ENCODE peak calls at places on chromosomes 2 and 18, in four cellular contexts. One of them, this sample, is unnamed.

GRCh38 chr2:64157792-64158191 is 13.6 kb upstream of the PELI1 start:
- DNase-seq in heart left ventricle: no peak
- DNase-seq in mesendoderm: no peak
- DNase-seq in ovary: no peak
- DNase-seq in this sample: no peak

GRCh38 chr2:20667531-20668401 is 822 bp downstream of the GDF7 start:
- DNase-seq in heart left ventricle: no peak
- DNase-seq in mesendoderm: peak; percentile 44
- DNase-seq in ovary: no peak
- DNase-seq in this sample: no peak

GRCh38 chr2:150872919-150873772 is 385.7 kb upstream of the RND3 start:
- DNase-seq in heart left ventricle: no peak
- DNase-seq in mesendoderm: peak; percentile 33
- DNase-seq in ovary: no peak
- DNase-seq in this sample: no peak

GRCh38 chr2:55391155-55391554 is 28.5 kb downstream of the CCDC88A start:
- DNase-seq in heart left ventricle: no peak
- DNase-seq in mesendoderm: peak; percentile 4
- DNase-seq in ovary: no peak
- DNase-seq in this sample: no peak

GRCh38 chr2:170277943-170278342 is 100.0 kb downstream of the MYO3B start:
- DNase-seq in heart left ventricle: no peak
- DNase-seq in mesendoderm: no peak
- DNase-seq in ovary: no peak
- DNase-seq in this sample: no peak

GRCh38 chr18:58276640-58277456 is 232.8 kb downstream of the NEDD4L start:
- DNase-seq in heart left ventricle: no peak
- DNase-seq in mesendoderm: no peak
- DNase-seq in ovary: no peak
- DNase-seq in this sample: no peak

GRCh38 chr2:241443486-241444223 is 64.7 kb downstream of the STK25 start:
- DNase-seq in heart left ventricle: peak; percentile 38
- DNase-seq in mesendoderm: no peak
- DNase-seq in ovary: no peak
- DNase-seq in this sample: peak; percentile 27

GRCh38 chr2:231457101-231457500 is 7.2 kb downstream of the NCL start:
- DNase-seq in heart left ventricle: no peak
- DNase-seq in mesendoderm: no peak
- DNase-seq in ovary: no peak
- DNase-seq in this sample: no peak

GRCh38 chr2:120564213-120565094 is 171.2 kb upstream of the GLI2 start:
- DNase-seq in heart left ventricle: no peak
- DNase-seq in mesendoderm: peak; percentile 19
- DNase-seq in ovary: no peak
- DNase-seq in this sample: no peak

GRCh38 chr2:1823187-1824169 is 79.2 kb upstream of the PXDN start:
- DNase-seq in heart left ventricle: no peak
- DNase-seq in mesendoderm: peak; percentile 90
- DNase-seq in ovary: no peak
- DNase-seq in this sample: no peak

GRCh38 chr2:178819147-178819875 is 12.1 kb upstream of the TTN start:
- DNase-seq in heart left ventricle: no peak
- DNase-seq in mesendoderm: no peak
- DNase-seq in ovary: no peak
- DNase-seq in this sample: no peak

GRCh38 chr2:226286916-226287315 is 512.7 kb downstream of the IRS1 start:
- DNase-seq in heart left ventricle: no peak
- DNase-seq in mesendoderm: no peak
- DNase-seq in ovary: no peak
- DNase-seq in this sample: no peak

GRCh38 chr18:79791141-79791972 is 6.4 kb upstream of the KCNG2 start:
- DNase-seq in heart left ventricle: peak; percentile 40
- DNase-seq in mesendoderm: no peak
- DNase-seq in ovary: no peak
- DNase-seq in this sample: peak; percentile 39

GRCh38 chr18:24528857-24529256 is 68.4 kb downstream of the HRH4 start:
- DNase-seq in heart left ventricle: no peak
- DNase-seq in mesendoderm: no peak
- DNase-seq in ovary: no peak
- DNase-seq in this sample: no peak

GRCh38 chr18:48929951-48930713 is 20.6 kb downstream of the SMAD7 start:
- DNase-seq in heart left ventricle: no peak
- DNase-seq in mesendoderm: peak; percentile 49
- DNase-seq in ovary: peak; percentile 75
- DNase-seq in this sample: no peak

GRCh38 chr18:35203001-35203553 is 37.8 kb upstream of the ZNF397 start:
- DNase-seq in heart left ventricle: no peak
- DNase-seq in mesendoderm: no peak
- DNase-seq in ovary: no peak
- DNase-seq in this sample: no peak

GRCh38 chr2:105396254-105397024 is 2.4 kb downstream of the FHL2 start:
- DNase-seq in heart left ventricle: no peak
- DNase-seq in mesendoderm: peak; percentile 73
- DNase-seq in ovary: no peak
- DNase-seq in this sample: no peak

GRCh38 chr18:79525556-79526467 is 130.1 kb downstream of the NFATC1 start:
- DNase-seq in heart left ventricle: peak; percentile 70
- DNase-seq in mesendoderm: no peak
- DNase-seq in ovary: peak; percentile 59
- DNase-seq in this sample: peak; percentile 72

GRCh38 chr18:77052656-77053309 is 79.8 kb downstream of the MBP start:
- DNase-seq in heart left ventricle: no peak
- DNase-seq in mesendoderm: no peak
- DNase-seq in ovary: no peak
- DNase-seq in this sample: no peak

GRCh38 chr18:41645600-41646360 is 309.3 kb upstream of the PIK3C3 start:
- DNase-seq in heart left ventricle: no peak
- DNase-seq in mesendoderm: no peak
- DNase-seq in ovary: no peak
- DNase-seq in this sample: no peak

GRCh38 chr18:44816028-44816427 is 135.3 kb downstream of the SETBP1 start:
- DNase-seq in heart left ventricle: no peak
- DNase-seq in mesendoderm: no peak
- DNase-seq in ovary: no peak
- DNase-seq in this sample: no peak

GRCh38 chr18:12939161-12939560 is 8.7 kb upstream of the SEH1L start:
- DNase-seq in heart left ventricle: no peak
- DNase-seq in mesendoderm: no peak
- DNase-seq in ovary: no peak
- DNase-seq in this sample: no peak

GRCh38 chr2:174662459-174662858 is 64.9 kb upstream of the WIPF1 start:
- DNase-seq in heart left ventricle: no peak
- DNase-seq in mesendoderm: no peak
- DNase-seq in ovary: no peak
- DNase-seq in this sample: no peak

GRCh38 chr2:46073540-46074018 is 223.6 kb upstream of the EPAS1 start:
- DNase-seq in heart left ventricle: no peak
- DNase-seq in mesendoderm: peak; percentile 42
- DNase-seq in ovary: no peak
- DNase-seq in this sample: no peak

GRCh38 chr2:163469561-163469962 is 266.2 kb downstream of the FIGN start:
- DNase-seq in heart left ventricle: no peak
- DNase-seq in mesendoderm: peak; percentile 36
- DNase-seq in ovary: no peak
- DNase-seq in this sample: no peak

GRCh38 chr18:48228841-48229240 is 180.3 kb downstream of the ZBTB7C start:
- DNase-seq in heart left ventricle: peak; percentile 37
- DNase-seq in mesendoderm: no peak
- DNase-seq in ovary: no peak
- DNase-seq in this sample: no peak

GRCh38 chr2:105683145-105683544 is 61.6 kb upstream of the NCK2 start:
- DNase-seq in heart left ventricle: no peak
- DNase-seq in mesendoderm: no peak
- DNase-seq in ovary: no peak
- DNase-seq in this sample: no peak

GRCh38 chr18:47558110-47558750 is 306.8 kb upstream of the SKOR2 start:
- DNase-seq in heart left ventricle: no peak
- DNase-seq in mesendoderm: no peak
- DNase-seq in ovary: no peak
- DNase-seq in this sample: no peak

GRCh38 chr18:54209471-54210180 is 14.8 kb downstream of the MBD2 start:
- DNase-seq in heart left ventricle: no peak
- DNase-seq in mesendoderm: no peak
- DNase-seq in ovary: no peak
- DNase-seq in this sample: no peak

GRCh38 chr2:24327988-24328387 is 32.3 kb downstream of the ITSN2 start:
- DNase-seq in heart left ventricle: no peak
- DNase-seq in mesendoderm: peak; percentile 45
- DNase-seq in ovary: no peak
- DNase-seq in this sample: no peak

GRCh38 chr2:142557391-142557790 is 320.1 kb upstream of the KYNU start:
- DNase-seq in heart left ventricle: no peak
- DNase-seq in mesendoderm: no peak
- DNase-seq in ovary: no peak
- DNase-seq in this sample: no peak

GRCh38 chr2:238160206-238161129 is 1.7 kb downstream of the ERFE start:
- DNase-seq in heart left ventricle: no peak
- DNase-seq in mesendoderm: peak; percentile 39
- DNase-seq in ovary: no peak
- DNase-seq in this sample: peak; percentile 11

GRCh38 chr2:239289545-239289944 is 111.3 kb downstream of the HDAC4 start:
- DNase-seq in heart left ventricle: no peak
- DNase-seq in mesendoderm: no peak
- DNase-seq in ovary: no peak
- DNase-seq in this sample: no peak

DNA sequence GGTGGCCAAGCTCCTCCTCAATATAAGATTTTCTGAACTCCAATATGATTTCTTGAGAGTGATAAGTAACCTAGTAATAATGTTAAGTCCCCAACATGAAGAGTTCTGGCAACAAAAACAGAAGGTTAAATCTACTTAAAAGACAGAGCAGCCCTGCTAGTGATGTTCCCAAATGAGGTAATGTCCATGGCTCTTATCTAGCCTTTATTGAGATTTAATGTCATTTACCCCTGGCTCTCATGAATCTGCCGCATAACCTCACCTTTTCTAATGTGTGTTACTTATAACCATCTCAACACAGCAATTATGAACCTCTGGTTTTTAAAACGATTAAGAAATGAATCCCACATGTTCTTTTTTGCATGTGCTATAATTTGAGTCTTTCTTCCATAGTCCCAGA is 167.5 kb upstream of the ZFP36L2 start:
- DNase-seq in heart left ventricle: no peak
- DNase-seq in mesendoderm: no peak
- DNase-seq in ovary: no peak
- DNase-seq in this sample: no peak
- H3K4me1 ChIP-seq in heart left ventricle: peaks cover 21% of the 10 kb centered on the region
- H3K4me1 ChIP-seq in mesendoderm: no peaks in the 10 kb centered on the region
- H3K4me1 ChIP-seq in ovary: peaks cover 13% of the 10 kb centered on the region
- H3K4me1 ChIP-seq in this sample: peaks cover 19% of the 10 kb centered on the region

DNA sequence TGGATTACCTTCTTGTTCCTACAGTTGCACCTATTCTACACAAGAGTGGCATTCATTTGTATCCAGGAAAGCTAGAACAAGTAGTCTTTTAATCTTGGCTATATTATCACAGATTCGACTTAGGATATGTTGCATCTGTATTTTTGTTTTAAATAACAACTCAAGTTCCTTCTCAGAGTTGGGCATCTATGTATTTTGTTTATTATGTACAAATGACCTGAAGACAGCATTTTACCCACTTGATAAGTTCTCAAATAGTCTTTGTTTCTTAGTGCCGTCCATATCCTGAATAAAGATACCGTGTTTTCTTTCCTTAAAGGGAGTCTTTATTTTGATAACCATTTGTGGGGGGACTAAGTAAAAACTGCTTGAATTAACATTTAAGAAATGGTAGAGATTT is 2.9 kb downstream of the ITPRID2 start:
- DNase-seq in heart left ventricle: no peak
- DNase-seq in mesendoderm: no peak
- DNase-seq in ovary: no peak
- DNase-seq in this sample: no peak
- H3K4me3 ChIP-seq in heart left ventricle: peak overlapping the region; percentile 83
- H3K4me3 ChIP-seq in mesendoderm: no peak overlapping the region
- H3K4me3 ChIP-seq in ovary: peak overlapping the region; percentile 15
- H3K4me3 ChIP-seq in this sample: peak overlapping the region; percentile 92

GRCh38 chr2:47262657-47263056 is 107.5 kb upstream of the STPG4 start:
- DNase-seq in heart left ventricle: no peak
- DNase-seq in mesendoderm: no peak
- DNase-seq in ovary: no peak
- DNase-seq in this sample: no peak

GRCh38 chr2:47265751-47266231 is 110.7 kb upstream of the STPG4 start:
- DNase-seq in heart left ventricle: no peak
- DNase-seq in mesendoderm: no peak
- DNase-seq in ovary: no peak
- DNase-seq in this sample: no peak

GRCh38 chr2:47264183-47264582 is 109.1 kb upstream of the STPG4 start:
- DNase-seq in heart left ventricle: no peak
- DNase-seq in mesendoderm: no peak
- DNase-seq in ovary: no peak
- DNase-seq in this sample: no peak

GRCh38 chr2:47265158-47265557 is 110.0 kb upstream of the STPG4 start:
- DNase-seq in heart left ventricle: no peak
- DNase-seq in mesendoderm: no peak
- DNase-seq in ovary: no peak
- DNase-seq in this sample: no peak

GRCh38 chr2:47264686-47265085 is 109.6 kb upstream of the STPG4 start:
- DNase-seq in heart left ventricle: no peak
- DNase-seq in mesendoderm: no peak
- DNase-seq in ovary: no peak
- DNase-seq in this sample: no peak
- H3K4me1 ChIP-seq in heart left ventricle: peaks cover 8% of the 10 kb centered on the region
- H3K4me1 ChIP-seq in mesendoderm: peaks cover 6% of the 10 kb centered on the region
- H3K4me1 ChIP-seq in ovary: no peaks in the 10 kb centered on the region
- H3K4me1 ChIP-seq in this sample: peaks cover 7% of the 10 kb centered on the region

GRCh38 chr2:106886916-106887758 is 1.2 kb upstream of the ST6GAL2 start:
- DNase-seq in heart left ventricle: peak; percentile 19
- DNase-seq in mesendoderm: peak; percentile 69
- DNase-seq in ovary: peak; percentile 23
- DNase-seq in this sample: peak; percentile 30
- H3K4me3 ChIP-seq in heart left ventricle: peak overlapping the region; percentile 63
- H3K4me3 ChIP-seq in mesendoderm: peak overlapping the region; percentile 66
- H3K4me3 ChIP-seq in ovary: peak overlapping the region; percentile 26
- H3K4me3 ChIP-seq in this sample: peak overlapping the region; percentile 70

GRCh38 chr2:144234115-144234772 is 285.7 kb downstream of the ZEB2 start:
- DNase-seq in heart left ventricle: no peak
- DNase-seq in mesendoderm: no peak
- DNase-seq in ovary: no peak
- DNase-seq in this sample: no peak
- H3K4me1 ChIP-seq in heart left ventricle: peaks cover 7% of the 10 kb centered on the region
- H3K4me1 ChIP-seq in mesendoderm: peaks cover 3% of the 10 kb centered on the region
- H3K4me1 ChIP-seq in ovary: no peaks in the 10 kb centered on the region
- H3K4me1 ChIP-seq in this sample: peaks cover 21% of the 10 kb centered on the region

DNA sequence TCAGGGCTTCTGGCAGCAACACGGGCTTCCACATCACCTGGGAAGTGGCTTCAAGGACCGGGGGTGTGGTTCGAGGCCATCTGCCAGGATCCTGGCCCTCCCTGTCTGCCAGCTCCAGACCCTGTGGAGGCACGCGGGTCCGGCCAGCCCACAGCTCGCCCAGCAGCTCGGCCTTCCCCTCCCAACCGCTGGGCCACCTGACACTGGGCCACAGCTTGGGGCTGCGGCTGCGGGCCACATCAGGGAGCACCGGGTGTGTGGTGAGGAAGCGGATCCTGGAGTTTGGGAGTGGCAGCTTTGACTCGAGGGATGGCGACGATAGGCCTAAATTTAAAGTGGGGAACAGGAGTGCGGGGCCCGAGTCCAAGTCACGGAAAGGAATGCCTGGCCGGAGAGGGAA is 6.9 kb downstream of the C2orf81 start:
- DNase-seq in heart left ventricle: no peak
- DNase-seq in mesendoderm: no peak
- DNase-seq in ovary: peak; percentile 43
- DNase-seq in this sample: no peak
- H3K4me3 ChIP-seq in heart left ventricle: peak overlapping the region; percentile 76
- H3K4me3 ChIP-seq in mesendoderm: no peak overlapping the region
- H3K4me3 ChIP-seq in ovary: peak overlapping the region; percentile 44
- H3K4me3 ChIP-seq in this sample: peak overlapping the region; percentile 79

GRCh38 chr2:127650041-127650784 is 4.3 kb downstream of the GPR17 start:
- DNase-seq in heart left ventricle: no peak
- DNase-seq in mesendoderm: no peak
- DNase-seq in ovary: no peak
- DNase-seq in this sample: peak; percentile 16
- H3K4me1 ChIP-seq in heart left ventricle: peaks cover 90% of the 10 kb centered on the region
- H3K4me1 ChIP-seq in mesendoderm: no peaks in the 10 kb centered on the region
- H3K4me1 ChIP-seq in ovary: no peaks in the 10 kb centered on the region
- H3K4me1 ChIP-seq in this sample: peaks cover 98% of the 10 kb centered on the region

This sample was measured in left ventricle myocardium inferior.